ENCODE peak calls at places on chromosomes 7 and 10, in five cellular contexts. One of them, this sample, is unnamed.

GRCh38 chr10:34687434-34688205 is 127.5 kb downstream of the PARD3 start:
- DNase-seq in GM04503: no peak
- DNase-seq in GM03348: no peak
- DNase-seq in neural progenitor cell: no peak
- DNase-seq in fibroblast of the aortic adventitia: peak; percentile 40
- DNase-seq in this sample: no peak

GRCh38 chr7:36967387-36967786 is 243.1 kb upstream of the AOAH start:
- DNase-seq in GM04503: peak; percentile 19
- DNase-seq in GM03348: peak; percentile 81
- DNase-seq in neural progenitor cell: peak; percentile 87
- DNase-seq in fibroblast of the aortic adventitia: peak; percentile 80
- DNase-seq in this sample: peak; percentile 57

GRCh38 chr10:25304606-25305005 is 129.8 kb downstream of the GPR158 start:
- DNase-seq in GM04503: no peak
- DNase-seq in GM03348: no peak
- DNase-seq in neural progenitor cell: no peak
- DNase-seq in fibroblast of the aortic adventitia: no peak
- DNase-seq in this sample: no peak

GRCh38 chr7:64880322-64881297 is 22.5 kb upstream of the ZNF273 start:
- DNase-seq in GM04503: no peak
- DNase-seq in GM03348: no peak
- DNase-seq in neural progenitor cell: no peak
- DNase-seq in fibroblast of the aortic adventitia: no peak
- DNase-seq in this sample: peak; percentile 13

GRCh38 chr7:23938937-23939552 is 229.0 kb downstream of the STK31 start:
- DNase-seq in GM04503: no peak
- DNase-seq in GM03348: no peak
- DNase-seq in neural progenitor cell: peak; percentile 65
- DNase-seq in fibroblast of the aortic adventitia: peak; percentile 20
- DNase-seq in this sample: peak; percentile 56

GRCh38 chr10:48478980-48479811 is 125.7 kb downstream of the ARHGAP22 start:
- DNase-seq in GM04503: no peak
- DNase-seq in GM03348: no peak
- DNase-seq in neural progenitor cell: no peak
- DNase-seq in fibroblast of the aortic adventitia: no peak
- DNase-seq in this sample: peak; percentile 18

GRCh38 chr10:69220041-69220451 is at the start of gene HKDC1:
- DNase-seq in GM04503: no peak
- DNase-seq in GM03348: no peak
- DNase-seq in neural progenitor cell: no peak
- DNase-seq in fibroblast of the aortic adventitia: no peak
- DNase-seq in this sample: no peak

GRCh38 chr7:13016633-13017324 is 329.3 kb downstream of the ARL4A start:
- DNase-seq in GM04503: no peak
- DNase-seq in GM03348: no peak
- DNase-seq in neural progenitor cell: peak; percentile 26
- DNase-seq in fibroblast of the aortic adventitia: no peak
- DNase-seq in this sample: no peak

GRCh38 chr10:124095096-124095495 is 1.7 kb upstream of the CHST15 start:
- DNase-seq in GM04503: no peak
- DNase-seq in GM03348: no peak
- DNase-seq in neural progenitor cell: no peak
- DNase-seq in fibroblast of the aortic adventitia: no peak
- DNase-seq in this sample: no peak

GRCh38 chr7:43926193-43927043 is at the start of gene UBE2D4:
- DNase-seq in GM04503: peak; percentile 19
- DNase-seq in GM03348: peak; percentile 93
- DNase-seq in neural progenitor cell: peak; percentile 78
- DNase-seq in fibroblast of the aortic adventitia: peak; percentile 52
- DNase-seq in this sample: peak; percentile 92

GRCh38 chr10:78414380-78414779 is 380.7 kb downstream of the RPS24 start:
- DNase-seq in GM04503: no peak
- DNase-seq in GM03348: no peak
- DNase-seq in neural progenitor cell: no peak
- DNase-seq in fibroblast of the aortic adventitia: no peak
- DNase-seq in this sample: no peak

GRCh38 chr10:49141541-49142332 is 7.9 kb upstream of the FAM170B start:
- DNase-seq in GM04503: no peak
- DNase-seq in GM03348: no peak
- DNase-seq in neural progenitor cell: no peak
- DNase-seq in fibroblast of the aortic adventitia: no peak
- DNase-seq in this sample: no peak

GRCh38 chr7:64465551-64465950 is 97.3 kb downstream of the ZNF680 start:
- DNase-seq in GM04503: no peak
- DNase-seq in GM03348: no peak
- DNase-seq in neural progenitor cell: no peak
- DNase-seq in fibroblast of the aortic adventitia: no peak
- DNase-seq in this sample: no peak

GRCh38 chr7:149171894-149172533 is 23.3 kb upstream of the ZNF282 start:
- DNase-seq in GM04503: no peak
- DNase-seq in GM03348: no peak
- DNase-seq in neural progenitor cell: no peak
- DNase-seq in fibroblast of the aortic adventitia: no peak
- DNase-seq in this sample: no peak

GRCh38 chr7:106518986-106519385 is 142.0 kb downstream of the CCDC71L start:
- DNase-seq in GM04503: no peak
- DNase-seq in GM03348: no peak
- DNase-seq in neural progenitor cell: no peak
- DNase-seq in fibroblast of the aortic adventitia: peak; percentile 34
- DNase-seq in this sample: no peak

GRCh38 chr7:95980073-95980655 is 207.8 kb downstream of the DYNC1I1 start:
- DNase-seq in GM04503: no peak
- DNase-seq in GM03348: no peak
- DNase-seq in neural progenitor cell: no peak
- DNase-seq in fibroblast of the aortic adventitia: no peak
- DNase-seq in this sample: no peak

GRCh38 chr10:77267703-77268630 is 369.6 kb downstream of the KCNMA1 start:
- DNase-seq in GM04503: no peak
- DNase-seq in GM03348: no peak
- DNase-seq in neural progenitor cell: no peak
- DNase-seq in fibroblast of the aortic adventitia: no peak
- DNase-seq in this sample: no peak

GRCh38 chr10:46526682-46527038 is 29.8 kb downstream of the GPRIN2 start:
- DNase-seq in GM04503: no peak
- DNase-seq in GM03348: no peak
- DNase-seq in neural progenitor cell: no peak
- DNase-seq in fibroblast of the aortic adventitia: no peak
- DNase-seq in this sample: peak; percentile 39

GRCh38 chr7:156015237-156016020 is 203.2 kb upstream of the SHH start:
- DNase-seq in GM04503: no peak
- DNase-seq in GM03348: no peak
- DNase-seq in neural progenitor cell: no peak
- DNase-seq in fibroblast of the aortic adventitia: no peak
- DNase-seq in this sample: peak; percentile 15

GRCh38 chr10:46237815-46238510 is 48.8 kb upstream of the ANTXRL start:
- DNase-seq in GM04503: no peak
- DNase-seq in GM03348: peak; percentile 38
- DNase-seq in neural progenitor cell: no peak
- DNase-seq in fibroblast of the aortic adventitia: no peak
- DNase-seq in this sample: peak; percentile 4